ENCODE peak calls at places on chromosomes 5 and 9, in five cellular contexts. E is ACHN, W is germinal center, L is A549, D is GF-D8. B is an unnamed sample.

GRCh38 chr5:133433133-133433532 is 179.2 kb downstream of the FSTL4 start:
- DNase-seq in E (no peak), W (no peak), L (no peak), D (no peak), B (no peak)

GRCh38 chr5:127766556-127767335 is 63.6 kb downstream of the CCDC192 start:
- DNase-seq in E (no peak), W (no peak), L (no peak), D (no peak), B (no peak)

GRCh38 chr9:112029921-112030444 is 133.4 kb downstream of the UGCG start:
- DNase-seq in E (peak; percentile 65), W (peak; percentile 68), L (peak; percentile 87), D (no peak), B (peak; percentile 92)

GRCh38 chr5:35677878-35678277 is 60.2 kb downstream of the SPEF2 start:
- DNase-seq in E (no peak), W (no peak), L (no peak), D (no peak), B (no peak)

GRCh38 chr5:135015942-135016341 is 18.1 kb downstream of the PITX1 start:
- DNase-seq in E (no peak), W (no peak), L (no peak), D (no peak), B (no peak)

GRCh38 chr5:128019391-128019790 is 64.2 kb upstream of the SLC12A2 start:
- DNase-seq in E (no peak), W (no peak), L (no peak), D (no peak), B (no peak)

GRCh38 chr9:98373622-98374021 is 118.2 kb upstream of the TBC1D2 start:
- DNase-seq in E (peak; percentile 4), W (no peak), L (no peak), D (no peak), B (no peak)

GRCh38 chr5:168128556-168128955 is 162.9 kb upstream of the WWC1 start:
- DNase-seq in E (no peak), W (no peak), L (no peak), D (no peak), B (no peak)

GRCh38 chr5:39017504-39017903 is 56.7 kb downstream of the RICTOR start:
- DNase-seq in E (no peak), W (no peak), L (no peak), D (no peak), B (no peak)

GRCh38 chr5:151406322-151406947 is 41.0 kb upstream of the SLC36A1 start:
- DNase-seq in E (peak; percentile 15), W (no peak), L (peak; percentile 48), D (peak; percentile 11), B (no peak)

GRCh38 chr9:93258419-93258817 is 74.5 kb downstream of the WNK2 start:
- DNase-seq in E (no peak), W (no peak), L (no peak), D (no peak), B (no peak)

GRCh38 chr5:150671509-150672236 is 10.6 kb downstream of the MYOZ3 start:
- DNase-seq in E (no peak), W (no peak), L (no peak), D (no peak), B (no peak)

GRCh38 chr5:96049398-96050272 is 88.0 kb upstream of the ELL2 start:
- DNase-seq in E (no peak), W (no peak), L (peak; percentile 27), D (no peak), B (peak; percentile 77)

GRCh38 chr5:161278739-161279660 is 267.5 kb downstream of the GABRB2 start:
- DNase-seq in E (no peak), W (no peak), L (no peak), D (no peak), B (no peak)

GRCh38 chr9:105466898-105467455 is 19.1 kb downstream of the FSD1L start:
- DNase-seq in E (no peak), W (no peak), L (no peak), D (no peak), B (no peak)

GRCh38 chr5:16773990-16774389 is 157.2 kb upstream of the RETREG1 start:
- DNase-seq in E (no peak), W (no peak), L (peak; percentile 47), D (no peak), B (no peak)